ENCODE peak calls at places on chromosomes 11 and 22, in nine cellular contexts. M, I, R, K, B, L, J, Z and S are unnamed samples.

GRCh38 chr22:50473855-50474671 is 772 bp downstream of the SBF1 start:
- DNase-seq in M (peak), I (no peak), R (peak), K (no peak), B (peak), L (no peak), J (peak), Z (no peak), S (peak)

GRCh38 chr11:45752136-45752535 is 52.8 kb upstream of the SLC35C1 start:
- DNase-seq in M (no peak), I (no peak), R (no peak), K (no peak), B (no peak), L (no peak), J (no peak), Z (no peak), S (no peak)

GRCh38 chr22:17777005-17777716 is 2.9 kb upstream of the BID start:
- DNase-seq in M (no peak), I (peak), R (no peak), K (peak), B (peak), L (no peak), J (no peak), Z (peak), S (no peak)

GRCh38 chr22:26409705-26410376 is 19.2 kb upstream of the ASPHD2 start:
- DNase-seq in M (no peak), I (no peak), R (no peak), K (no peak), B (no peak), L (no peak), J (peak), Z (no peak), S (no peak)

GRCh38 chr11:116033931-116034553 is 529.8 kb upstream of the CADM1 start:
- DNase-seq in M (no peak), I (no peak), R (no peak), K (no peak), B (no peak), L (no peak), J (peak), Z (no peak), S (no peak)

GRCh38 chr22:30005213-30005857 is 74.9 kb upstream of the HORMAD2 start:
- DNase-seq in M (peak), I (peak), R (peak), K (peak), B (peak), L (peak), J (peak), Z (peak), S (peak)

GRCh38 chr11:77199346-77199745 is 71.3 kb downstream of the MYO7A start:
- DNase-seq in M (no peak), I (no peak), R (no peak), K (no peak), B (no peak), L (no peak), J (no peak), Z (no peak), S (no peak)

GRCh38 chr11:71977743-71978418 is 20.8 kb upstream of the IL18BP start:
- DNase-seq in M (peak), I (peak), R (peak), K (peak), B (peak), L (peak), J (peak), Z (peak), S (peak)

GRCh38 chr11:113908107-113908506 is 3.5 kb downstream of the HTR3B start:
- DNase-seq in M (no peak), I (no peak), R (no peak), K (no peak), B (no peak), L (no peak), J (peak), Z (no peak), S (no peak)